ENCODE peak calls at places on chromosome 18, in six cellular contexts. One of them, this sample, is unnamed.
A peak's percentile ranks its signal among the peaks of the same experiment; 100 is the strongest.

GRCh38 chr18:79479761-79480161 is 84.0 kb downstream of the NFATC1 start:
- DNase-seq in GM12878: no peak
- DNase-seq in SK-N-SH: no peak
- DNase-seq in HepG2: no peak
- DNase-seq in A549: no peak
- DNase-seq in K562: no peak
- DNase-seq in this sample: no peak

GRCh38 chr18:44507729-44508325 is 172.9 kb upstream of the SETBP1 start:
- DNase-seq in GM12878: peak; percentile 32
- DNase-seq in K562: no peak
- DNase-seq in SK-N-SH: no peak
- DNase-seq in HepG2: no peak
- DNase-seq in A549: no peak
- DNase-seq in this sample: no peak

GRCh38 chr18:79739440-79739778 is 58.3 kb upstream of the KCNG2 start:
- DNase-seq in K562: no peak
- DNase-seq in A549: no peak
- DNase-seq in SK-N-SH: no peak
- DNase-seq in GM12878: no peak
- DNase-seq in HepG2: no peak
- DNase-seq in this sample: no peak

GRCh38 chr18:8011906-8012305 is 444.8 kb downstream of the PTPRM start:
- DNase-seq in A549: no peak
- DNase-seq in HepG2: no peak
- DNase-seq in GM12878: no peak
- DNase-seq in K562: no peak
- DNase-seq in SK-N-SH: no peak
- DNase-seq in this sample: no peak

GRCh38 chr18:48932462-48932818 is 18.3 kb downstream of the SMAD7 start:
- DNase-seq in GM12878: no peak
- DNase-seq in SK-N-SH: no peak
- DNase-seq in K562: no peak
- DNase-seq in HepG2: no peak
- DNase-seq in A549: no peak
- DNase-seq in this sample: no peak

GRCh38 chr18:54280206-54280550 is 10.9 kb downstream of the POLI start:
- DNase-seq in HepG2: no peak
- DNase-seq in SK-N-SH: no peak
- DNase-seq in A549: no peak
- DNase-seq in GM12878: no peak
- DNase-seq in K562: no peak
- DNase-seq in this sample: no peak

GRCh38 chr18:31648966-31649429 is 35.4 kb downstream of the B4GALT6 start:
- DNase-seq in K562: no peak
- DNase-seq in A549: peak; percentile 21
- DNase-seq in SK-N-SH: no peak
- DNase-seq in GM12878: peak; percentile 85
- DNase-seq in HepG2: peak; percentile 13
- DNase-seq in this sample: peak; percentile 15

GRCh38 chr18:41745166-41746049 is 209.6 kb upstream of the PIK3C3 start:
- DNase-seq in GM12878: no peak
- DNase-seq in SK-N-SH: peak; percentile 71
- DNase-seq in HepG2: peak; percentile 21
- DNase-seq in A549: peak; percentile 4
- DNase-seq in K562: no peak
- DNase-seq in this sample: peak; percentile 6

GRCh38 chr18:49949991-49950395 is 136.7 kb upstream of the ACAA2 start:
- DNase-seq in HepG2: no peak
- DNase-seq in GM12878: no peak
- DNase-seq in A549: no peak
- DNase-seq in SK-N-SH: no peak
- DNase-seq in K562: no peak
- DNase-seq in this sample: no peak

GRCh38 chr18:36309436-36310391 is 12.2 kb downstream of the FHOD3 start:
- DNase-seq in A549: peak; percentile 42
- DNase-seq in SK-N-SH: peak; percentile 73
- DNase-seq in K562: no peak
- DNase-seq in GM12878: no peak
- DNase-seq in HepG2: no peak
- DNase-seq in this sample: peak; percentile 98

GRCh38 chr18:58670561-58671121 is 624 bp upstream of the MALT1 start:
- DNase-seq in GM12878: no peak
- DNase-seq in K562: no peak
- DNase-seq in A549: no peak
- DNase-seq in SK-N-SH: peak; percentile 27
- DNase-seq in HepG2: no peak
- DNase-seq in this sample: peak; percentile 31

GRCh38 chr18:49690307-49690706 is 123.0 kb downstream of the ACAA2 start:
- DNase-seq in K562: no peak
- DNase-seq in SK-N-SH: no peak
- DNase-seq in GM12878: no peak
- DNase-seq in A549: no peak
- DNase-seq in HepG2: no peak
- DNase-seq in this sample: peak; percentile 97

GRCh38 chr18:49456794-49457193 is 3.7 kb downstream of the DYM start:
- DNase-seq in A549: no peak
- DNase-seq in GM12878: no peak
- DNase-seq in SK-N-SH: no peak
- DNase-seq in HepG2: no peak
- DNase-seq in K562: no peak
- DNase-seq in this sample: peak; percentile 51

GRCh38 chr18:58176915-58177717 is 133.1 kb downstream of the NEDD4L start:
- DNase-seq in GM12878: no peak
- DNase-seq in A549: no peak
- DNase-seq in HepG2: no peak
- DNase-seq in K562: no peak
- DNase-seq in SK-N-SH: no peak
- DNase-seq in this sample: peak; percentile 95

DNA sequence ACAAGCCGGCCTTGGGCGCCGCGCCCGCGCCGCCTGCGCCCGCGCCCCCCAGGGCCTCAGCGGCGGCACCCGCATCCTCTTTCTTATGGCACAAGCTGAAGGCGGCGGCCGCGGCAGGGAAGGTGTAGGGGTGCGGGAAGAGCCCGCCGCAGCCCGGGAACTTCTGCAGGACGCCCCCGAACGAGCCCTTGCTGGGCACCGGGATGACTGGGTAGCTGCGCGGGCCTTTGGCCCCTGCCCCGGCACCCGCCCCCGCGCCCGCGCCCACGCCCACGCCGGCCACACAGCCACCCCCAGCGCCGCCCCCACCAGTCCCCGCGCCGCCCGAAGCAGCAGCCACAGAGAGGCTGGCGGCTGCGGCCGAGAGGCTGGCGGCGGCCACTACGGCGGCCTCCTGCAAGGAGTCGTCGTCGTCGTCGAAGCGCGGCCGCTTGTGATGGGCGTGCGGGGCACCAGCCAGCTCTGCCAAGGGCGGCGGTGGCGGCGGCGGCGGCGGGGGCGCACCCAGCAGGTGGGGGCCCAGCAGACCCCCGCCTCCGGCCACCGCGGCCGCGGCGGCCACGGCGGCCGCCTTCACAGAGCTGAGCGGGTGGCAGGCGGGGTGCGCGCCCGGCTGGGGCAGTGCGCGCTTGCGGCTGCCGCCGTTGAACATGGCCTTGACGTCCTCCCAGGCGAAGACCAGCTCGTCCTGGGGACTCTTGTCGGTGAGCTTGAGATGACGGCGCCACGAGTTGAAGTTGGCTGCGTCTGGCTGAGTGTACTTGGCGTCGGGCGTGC is 3.4 kb downstream of the SKOR2 start:
- DNase-seq in SK-N-SH: peak; percentile 53
- DNase-seq in K562: no peak
- DNase-seq in GM12878: no peak
- DNase-seq in HepG2: no peak
- DNase-seq in A549: no peak
- DNase-seq in this sample: no peak
- TF ChIP-seq SMC3 in SK-N-SH: no peak
- TF ChIP-seq SMC3 in K562: no peak
- TF ChIP-seq SMC3 in GM12878: no peak
- TF ChIP-seq SMC3 in HepG2: no peak
- TF ChIP-seq SMC3 in A549: no peak
- TF ChIP-seq SMC3 in this sample: no peak

DNA sequence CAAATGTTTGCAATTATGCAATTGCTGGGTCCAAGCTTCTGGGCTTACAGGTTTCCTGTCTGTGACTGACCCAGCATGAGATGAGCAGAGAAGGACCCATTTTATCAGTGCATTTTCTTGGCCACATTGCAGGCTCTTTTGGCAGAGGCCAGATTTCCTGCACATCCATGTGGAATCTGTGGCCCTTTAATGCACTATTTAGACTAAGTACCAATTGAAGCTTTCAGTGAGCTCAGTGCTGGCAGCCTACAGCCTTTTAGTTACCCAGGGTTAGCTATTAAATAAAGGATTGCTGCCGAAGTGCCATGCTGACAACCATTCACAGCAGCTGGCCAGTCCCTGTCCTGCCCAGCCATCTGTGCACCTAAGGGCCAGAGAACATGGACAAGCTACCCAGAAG is 165.0 kb downstream of the ANKRD30B start:
- DNase-seq in SK-N-SH: no peak
- DNase-seq in GM12878: no peak
- DNase-seq in A549: no peak
- DNase-seq in K562: no peak
- DNase-seq in HepG2: no peak
- DNase-seq in this sample: no peak
- H3K4me2 ChIP-seq in SK-N-SH: no peak overlapping the region
- H3K4me2 ChIP-seq in GM12878: no peak overlapping the region
- H3K4me2 ChIP-seq in A549: no peak overlapping the region
- H3K4me2 ChIP-seq in K562: no peak overlapping the region
- H3K4me2 ChIP-seq in HepG2: no peak overlapping the region
- H3K4me2 ChIP-seq in this sample: no peak overlapping the region

DNA sequence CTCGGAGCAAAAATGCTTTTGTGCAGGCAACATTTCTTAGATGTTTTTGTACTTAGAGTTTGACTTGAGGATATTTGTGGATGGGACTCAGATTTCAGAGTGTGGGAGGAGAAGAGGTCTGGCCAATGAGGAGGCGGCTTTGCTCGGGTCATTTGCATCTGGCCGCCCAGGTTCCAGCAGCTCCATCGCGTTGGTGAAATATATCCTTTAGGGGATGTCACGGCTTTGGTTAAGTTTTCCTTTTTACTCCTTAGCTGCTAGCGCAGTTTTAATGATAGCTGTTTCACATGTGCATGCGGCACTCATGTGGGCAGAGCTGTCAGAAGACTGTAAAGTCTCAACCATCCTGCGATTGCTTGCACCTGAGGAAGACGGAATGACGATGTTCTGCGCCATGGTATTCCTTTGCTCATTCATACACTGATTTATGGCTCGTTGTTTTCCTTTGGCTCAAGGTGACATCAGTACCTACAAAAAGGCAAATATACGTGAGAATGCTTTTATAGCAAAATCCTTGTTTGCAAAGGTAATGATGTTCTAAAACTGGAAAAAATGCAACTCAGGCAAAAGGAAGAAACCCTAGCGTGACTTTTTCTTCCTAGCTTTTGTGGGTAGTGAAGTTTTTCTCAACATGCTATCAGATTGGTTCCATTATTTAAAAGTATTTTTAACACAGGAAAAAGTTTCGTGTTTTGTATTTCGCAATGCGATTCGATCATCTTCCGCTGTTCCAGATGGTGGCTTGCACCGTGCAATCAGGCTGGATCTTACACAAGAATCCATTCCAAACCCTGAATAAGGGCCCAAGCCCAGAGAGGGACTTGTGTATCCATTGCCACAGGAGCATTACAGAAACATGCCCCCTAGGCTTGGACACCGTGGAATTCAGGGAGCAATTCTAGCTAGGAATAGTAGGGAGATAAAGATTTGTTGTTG is 70.5 kb upstream of the ZNF516 start:
- DNase-seq in GM12878: no peak
- DNase-seq in K562: peak; percentile 16
- DNase-seq in SK-N-SH: peak; percentile 55
- DNase-seq in HepG2: peak; percentile 63
- DNase-seq in A549: no peak
- DNase-seq in this sample: peak; percentile 96
- TF ChIP-seq SMC3 in GM12878: no peak
- TF ChIP-seq SMC3 in K562: no peak
- TF ChIP-seq SMC3 in SK-N-SH: no peak
- TF ChIP-seq SMC3 in HepG2: no peak
- TF ChIP-seq SMC3 in A549: no peak
- TF ChIP-seq SMC3 in this sample: no peak

GRCh38 chr18:21164746-21165145 is 53.1 kb upstream of the ROCK1 start:
- DNase-seq in K562: no peak
- DNase-seq in A549: no peak
- DNase-seq in HepG2: no peak
- DNase-seq in GM12878: no peak
- DNase-seq in SK-N-SH: no peak
- DNase-seq in this sample: no peak

GRCh38 chr18:21168880-21169279 is 57.3 kb upstream of the ROCK1 start:
- DNase-seq in K562: no peak
- DNase-seq in HepG2: no peak
- DNase-seq in A549: no peak
- DNase-seq in SK-N-SH: no peak
- DNase-seq in GM12878: no peak
- DNase-seq in this sample: no peak

GRCh38 chr18:21167641-21168372 is 56.2 kb upstream of the ROCK1 start:
- DNase-seq in K562: no peak
- DNase-seq in GM12878: no peak
- DNase-seq in A549: no peak
- DNase-seq in SK-N-SH: no peak
- DNase-seq in HepG2: peak; percentile 24
- DNase-seq in this sample: no peak

GRCh38 chr18:21162786-21163185 is 51.2 kb upstream of the ROCK1 start:
- DNase-seq in SK-N-SH: no peak
- DNase-seq in A549: no peak
- DNase-seq in K562: no peak
- DNase-seq in HepG2: no peak
- DNase-seq in GM12878: no peak
- DNase-seq in this sample: no peak

GRCh38 chr18:21163647-21164625 is 52.3 kb upstream of the ROCK1 start:
- DNase-seq in A549: no peak
- DNase-seq in K562: no peak
- DNase-seq in GM12878: no peak
- DNase-seq in HepG2: no peak
- DNase-seq in SK-N-SH: no peak
- DNase-seq in this sample: peak; percentile 93
- H3K4me2 ChIP-seq in A549: peak overlapping the region; percentile 37
- H3K4me2 ChIP-seq in K562: no peak overlapping the region
- H3K4me2 ChIP-seq in GM12878: no peak overlapping the region
- H3K4me2 ChIP-seq in HepG2: no peak overlapping the region
- H3K4me2 ChIP-seq in SK-N-SH: peak overlapping the region; percentile 52
- H3K4me2 ChIP-seq in this sample: peak overlapping the region; percentile 93